ENCODE peak calls at places on chromosomes 1 and 21, in four cellular contexts. L, X, I and F are unnamed samples.

GRCh38 chr1:112337028-112337531 is 58.9 kb upstream of the CTTNBP2NL start:
- DNase-seq in L (no peak), X (no peak), I (no peak), F (peak; percentile 39)

GRCh38 chr1:236419502-236419901 is 25.4 kb downstream of the EDARADD start:
- DNase-seq in L (no peak), X (no peak), I (no peak), F (no peak)

GRCh38 chr1:151968058-151968457 is 25.6 kb downstream of the S100A10 start:
- DNase-seq in L (no peak), X (no peak), I (no peak), F (peak; percentile 43)

GRCh38 chr1:152752225-152752624 is 5.6 kb upstream of the KPRP start:
- DNase-seq in L (no peak), X (no peak), I (no peak), F (peak; percentile 60)

GRCh38 chr1:167227934-167228378 is 7.3 kb downstream of the POU2F1 start:
- DNase-seq in L (no peak), X (no peak), I (no peak), F (no peak)

GRCh38 chr1:167627865-167628641 is 2.0 kb upstream of the RCSD1 start:
- DNase-seq in L (no peak), X (no peak), I (no peak), F (no peak)

GRCh38 chr1:91006113-91006908 is 15.5 kb downstream of the ZNF644 start:
- DNase-seq in L (no peak), X (no peak), I (no peak), F (no peak)

GRCh38 chr21:25862596-25862995 is 127.8 kb downstream of the GABPA start:
- DNase-seq in L (no peak), X (no peak), I (peak; percentile 50), F (peak; percentile 30)

GRCh38 chr1:235643837-235644692 is 5.5 kb downstream of the GNG4 start:
- DNase-seq in L (no peak), X (no peak), I (no peak), F (no peak)

GRCh38 chr1:100786870-100787269 is 67.3 kb downstream of the VCAM1 start:
- DNase-seq in L (no peak), X (no peak), I (no peak), F (no peak)

GRCh38 chr1:66585002-66585401 is 51.0 kb downstream of the SGIP1 start:
- DNase-seq in L (no peak), X (no peak), I (no peak), F (no peak)

GRCh38 chr21:42056468-42056867 is 14.6 kb upstream of the UMODL1 start:
- DNase-seq in L (no peak), X (no peak), I (no peak), F (peak; percentile 11)

GRCh38 chr1:83818916-83819315 is 180.0 kb downstream of the TTLL7 start:
- DNase-seq in L (no peak), X (no peak), I (no peak), F (no peak)

GRCh38 chr1:200895448-200895799 is 724 bp downstream of the INAVA start:
- DNase-seq in L (no peak), X (no peak), I (no peak), F (no peak)

GRCh38 chr1:196259291-196259690 is 348.9 kb downstream of the KCNT2 start:
- DNase-seq in L (no peak), X (peak; percentile 95), I (no peak), F (no peak)

GRCh38 chr1:67686272-67687197 is 1.5 kb downstream of the GADD45A start:
- DNase-seq in L (no peak), X (peak; percentile 47), I (peak; percentile 73), F (peak; percentile 100)

GRCh38 chr1:172429324-172430127 is 9.0 kb downstream of the C1orf105 start:
- DNase-seq in L (no peak), X (peak; percentile 67), I (peak; percentile 79), F (peak; percentile 68)

GRCh38 chr1:178644308-178645120 is 80.5 kb upstream of the RALGPS2 start:
- DNase-seq in L (no peak), X (no peak), I (no peak), F (peak; percentile 58)

GRCh38 chr1:153028771-153029170 is 2.2 kb upstream of the SPRR1B start:
- DNase-seq in L (no peak), X (no peak), I (no peak), F (no peak)

GRCh38 chr1:209743145-209743482 is 12.7 kb upstream of the TRAF3IP3 start:
- DNase-seq in L (no peak), X (no peak), I (no peak), F (peak; percentile 93)

GRCh38 chr1:77143529-77144121 is 75.6 kb downstream of the PIGK start:
- DNase-seq in L (no peak), X (no peak), I (no peak), F (no peak)

GRCh38 chr1:37073752-37074151 is 39.4 kb upstream of the GRIK3 start:
- DNase-seq in L (no peak), X (no peak), I (no peak), F (no peak)

GRCh38 chr1:9529190-9529589 is 10.1 kb upstream of the SLC25A33 start:
- DNase-seq in L (no peak), X (no peak), I (no peak), F (peak; percentile 55)

GRCh38 chr1:89271616-89272015 is 1.0 kb downstream of the GBP5 start:
- DNase-seq in L (no peak), X (no peak), I (no peak), F (peak; percentile 1)

GRCh38 chr21:42156690-42157605 is 62.0 kb upstream of the ABCG1 start:
- DNase-seq in L (no peak), X (no peak), I (no peak), F (no peak)

DNA sequence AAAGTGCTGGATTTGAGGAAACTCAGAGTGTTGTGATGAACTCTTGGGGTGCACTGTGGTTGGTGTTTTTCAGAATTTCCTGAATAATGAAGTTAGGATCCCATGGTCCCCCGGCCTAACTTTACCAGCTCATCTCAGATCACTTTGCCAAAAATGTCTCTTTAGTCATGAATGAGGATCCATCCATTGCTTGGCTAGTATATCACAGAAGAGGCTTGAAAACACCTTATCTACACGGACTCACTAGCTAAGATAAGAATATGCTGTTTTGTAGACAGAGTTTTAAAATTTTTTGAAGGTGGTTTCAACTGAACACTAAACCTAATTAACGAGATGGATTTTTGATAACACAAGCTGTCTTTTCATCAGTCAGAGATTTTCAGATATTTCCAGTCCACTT is 53.8 kb downstream of the IVNS1ABP start:
- DNase-seq in L (no peak), X (no peak), I (no peak), F (no peak)
- H3K4me3 ChIP-seq in L (no peak overlapping the region), X (no peak overlapping the region), I (no peak overlapping the region), F (no peak overlapping the region)

GRCh38 chr1:3323791-3324703 is 130.4 kb upstream of the ARHGEF16 start:
- DNase-seq in L (no peak), X (no peak), I (no peak), F (no peak)
- H3K4me3 ChIP-seq in L (no peak overlapping the region), X (no peak overlapping the region), I (no peak overlapping the region), F (no peak overlapping the region)

GRCh38 chr1:207242911-207243310 is 78.6 kb upstream of the CD55 start:
- DNase-seq in L (no peak), X (no peak), I (no peak), F (no peak)
- H3K4me3 ChIP-seq in L (no peak overlapping the region), X (no peak overlapping the region), I (no peak overlapping the region), F (no peak overlapping the region)

DNA sequence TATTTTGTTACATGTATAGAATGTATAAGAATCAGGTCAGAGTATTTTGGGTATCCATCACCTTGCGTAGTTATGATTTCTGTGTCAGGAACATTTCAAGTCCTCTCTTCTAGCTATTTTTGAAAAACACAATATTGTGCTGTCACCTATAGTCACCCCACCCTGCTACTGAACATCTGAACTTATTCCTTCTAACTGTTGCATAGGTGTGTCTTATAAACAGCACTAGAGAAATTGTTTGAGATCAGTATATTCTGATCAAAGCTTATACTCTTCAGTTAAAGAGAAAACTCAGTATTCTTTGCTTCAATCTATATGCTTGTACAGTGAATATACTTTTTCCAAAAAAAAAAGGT is 96.0 kb downstream of the ASH1L start:
- DNase-seq in L (no peak), X (no peak), I (no peak), F (no peak)
- H3K4me3 ChIP-seq in L (no peak overlapping the region), X (no peak overlapping the region), I (no peak overlapping the region), F (no peak overlapping the region)

GRCh38 chr1:166166400-166166699 is 451 bp downstream of the FAM78B start:
- DNase-seq in L (no peak), X (no peak), I (no peak), F (no peak)
- H3K4me3 ChIP-seq in L (peak overlapping the region; percentile 52), X (peak overlapping the region; percentile 77), I (peak overlapping the region; percentile 53), F (no peak overlapping the region)

GRCh38 chr1:55038974-55039341 is 390 bp upstream of the PCSK9 start:
- DNase-seq in L (no peak), X (no peak), I (no peak), F (no peak)

GRCh38 chr1:55040953-55041494 is 1.7 kb downstream of the PCSK9 start:
- DNase-seq in L (no peak), X (no peak), I (no peak), F (no peak)

GRCh38 chr1:55039342-55040082 is at the start of gene PCSK9:
- DNase-seq in L (no peak), X (no peak), I (no peak), F (peak; percentile 53)

GRCh38 chr1:55041613-55042012 is 2.3 kb downstream of the PCSK9 start:
- DNase-seq in L (no peak), X (no peak), I (no peak), F (no peak)

DNA sequence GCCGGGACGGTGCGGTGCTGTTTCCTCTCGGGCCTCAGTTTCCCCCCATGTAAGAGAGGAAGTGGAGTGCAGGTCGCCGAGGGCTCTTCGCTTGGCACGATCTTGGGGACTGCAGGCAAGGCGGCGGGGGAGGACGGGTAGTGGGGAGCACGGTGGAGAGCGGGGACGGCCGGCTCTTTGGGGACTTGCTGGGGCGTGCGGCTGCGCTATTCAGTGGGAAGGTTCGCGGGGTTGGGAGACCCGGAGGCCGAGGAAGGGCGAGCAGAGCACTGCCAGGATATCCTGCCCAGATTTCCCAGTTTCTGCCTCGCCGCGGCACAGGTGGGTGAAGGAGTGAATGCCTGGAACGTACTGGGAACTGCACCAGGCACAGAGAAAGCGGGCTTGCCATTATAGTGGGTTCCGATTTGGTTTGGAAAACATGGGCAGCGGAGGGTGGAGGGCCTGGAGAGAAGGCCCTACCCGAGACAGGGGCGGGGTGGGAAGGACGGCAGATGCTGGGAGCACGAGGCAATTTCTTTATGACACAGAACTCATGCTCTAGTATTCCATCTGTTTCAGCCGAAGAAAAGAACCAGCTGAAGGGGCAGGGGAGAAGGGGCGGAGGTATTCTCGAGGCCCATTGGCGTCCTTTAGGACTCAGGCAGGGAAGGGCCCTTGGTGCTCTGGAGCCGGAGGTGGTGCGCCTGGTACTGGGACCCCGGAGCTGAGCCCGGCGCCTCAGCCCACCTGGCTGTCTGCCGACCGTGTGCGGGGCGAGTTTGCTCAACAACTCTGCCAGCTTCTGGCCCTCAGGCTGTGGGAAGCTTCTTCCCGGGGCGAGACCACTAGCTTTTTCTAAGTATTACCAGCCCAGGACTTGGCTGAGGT is 970 bp downstream of the PCSK9 start:
- DNase-seq in L (no peak), X (no peak), I (no peak), F (peak; percentile 28)
- H3K4me3 ChIP-seq in L (peak overlapping the region; percentile 45), X (peak overlapping the region; percentile 83), I (peak overlapping the region; percentile 66), F (no peak overlapping the region)

GRCh38 chr21:46356005-46356338 is 32.0 kb downstream of the PCNT start:
- DNase-seq in L (no peak), X (no peak), I (no peak), F (no peak)
- H3K4me3 ChIP-seq in L (no peak overlapping the region), X (no peak overlapping the region), I (no peak overlapping the region), F (no peak overlapping the region)